ENCODE peak calls at places on chromosomes 11 and 22, in four cellular contexts. One of them, this sample, is unnamed.

GRCh38 chr11:2095198-2095520 is 44.0 kb downstream of the IGF2 start:
- DNase-seq in AG09309: no peak
- DNase-seq in HCT116: no peak
- DNase-seq in activated CD4-positive, alpha-beta T cell treated with anti-CD3 and anti-CD28 coated beads, Interleukin-2, amount 50 U/mL, for 48 hours: no peak
- DNase-seq in this sample: no peak

GRCh38 chr11:63882555-63883242 is 34.3 kb downstream of the RCOR2 start:
- DNase-seq in AG09309: no peak
- DNase-seq in HCT116: no peak
- DNase-seq in activated CD4-positive, alpha-beta T cell treated with anti-CD3 and anti-CD28 coated beads, Interleukin-2, amount 50 U/mL, for 48 hours: no peak
- DNase-seq in this sample: no peak

GRCh38 chr22:20324139-20324516 is 4.3 kb upstream of the DGCR6L start:
- DNase-seq in AG09309: no peak
- DNase-seq in HCT116: no peak
- DNase-seq in activated CD4-positive, alpha-beta T cell treated with anti-CD3 and anti-CD28 coated beads, Interleukin-2, amount 50 U/mL, for 48 hours: peak
- DNase-seq in this sample: no peak

GRCh38 chr11:127412722-127413121 is 412.2 kb upstream of the KIRREL3 start:
- DNase-seq in AG09309: no peak
- DNase-seq in HCT116: no peak
- DNase-seq in activated CD4-positive, alpha-beta T cell treated with anti-CD3 and anti-CD28 coated beads, Interleukin-2, amount 50 U/mL, for 48 hours: no peak
- DNase-seq in this sample: no peak

GRCh38 chr22:30079952-30080533 is at the start of gene HORMAD2:
- DNase-seq in AG09309: no peak
- DNase-seq in HCT116: no peak
- DNase-seq in activated CD4-positive, alpha-beta T cell treated with anti-CD3 and anti-CD28 coated beads, Interleukin-2, amount 50 U/mL, for 48 hours: no peak
- DNase-seq in this sample: no peak

GRCh38 chr11:122720482-122720881 is 65.0 kb downstream of the UBASH3B start:
- DNase-seq in AG09309: no peak
- DNase-seq in HCT116: no peak
- DNase-seq in activated CD4-positive, alpha-beta T cell treated with anti-CD3 and anti-CD28 coated beads, Interleukin-2, amount 50 U/mL, for 48 hours: no peak
- DNase-seq in this sample: peak

GRCh38 chr11:35623708-35624168 is 5.5 kb downstream of the FJX1 start:
- DNase-seq in AG09309: peak
- DNase-seq in HCT116: no peak
- DNase-seq in activated CD4-positive, alpha-beta T cell treated with anti-CD3 and anti-CD28 coated beads, Interleukin-2, amount 50 U/mL, for 48 hours: no peak
- DNase-seq in this sample: peak

GRCh38 chr22:48441553-48441850 is 1386.2 kb downstream of the BRD1 start:
- DNase-seq in AG09309: no peak
- DNase-seq in HCT116: no peak
- DNase-seq in activated CD4-positive, alpha-beta T cell treated with anti-CD3 and anti-CD28 coated beads, Interleukin-2, amount 50 U/mL, for 48 hours: no peak
- DNase-seq in this sample: no peak

GRCh38 chr11:69119170-69119569 is 36.6 kb upstream of the SMIM38 start:
- DNase-seq in AG09309: no peak
- DNase-seq in HCT116: no peak
- DNase-seq in activated CD4-positive, alpha-beta T cell treated with anti-CD3 and anti-CD28 coated beads, Interleukin-2, amount 50 U/mL, for 48 hours: no peak
- DNase-seq in this sample: no peak

GRCh38 chr11:119479685-119480275 is 56.8 kb upstream of the THY1 start:
- DNase-seq in AG09309: no peak
- DNase-seq in HCT116: no peak
- DNase-seq in activated CD4-positive, alpha-beta T cell treated with anti-CD3 and anti-CD28 coated beads, Interleukin-2, amount 50 U/mL, for 48 hours: no peak
- DNase-seq in this sample: no peak

GRCh38 chr22:48489551-48490512 is 1337.8 kb downstream of the BRD1 start:
- DNase-seq in AG09309: no peak
- DNase-seq in HCT116: no peak
- DNase-seq in activated CD4-positive, alpha-beta T cell treated with anti-CD3 and anti-CD28 coated beads, Interleukin-2, amount 50 U/mL, for 48 hours: no peak
- DNase-seq in this sample: no peak

GRCh38 chr22:46958191-46958590 is 195.7 kb downstream of the TBC1D22A start:
- DNase-seq in AG09309: no peak
- DNase-seq in HCT116: no peak
- DNase-seq in activated CD4-positive, alpha-beta T cell treated with anti-CD3 and anti-CD28 coated beads, Interleukin-2, amount 50 U/mL, for 48 hours: no peak
- DNase-seq in this sample: no peak

GRCh38 chr11:113475160-113475761 is at the start of gene DRD2:
- DNase-seq in AG09309: no peak
- DNase-seq in HCT116: no peak
- DNase-seq in activated CD4-positive, alpha-beta T cell treated with anti-CD3 and anti-CD28 coated beads, Interleukin-2, amount 50 U/mL, for 48 hours: no peak
- DNase-seq in this sample: no peak

GRCh38 chr11:40754297-40754696 is 705.2 kb downstream of the LRRC4C start:
- DNase-seq in AG09309: no peak
- DNase-seq in HCT116: no peak
- DNase-seq in activated CD4-positive, alpha-beta T cell treated with anti-CD3 and anti-CD28 coated beads, Interleukin-2, amount 50 U/mL, for 48 hours: no peak
- DNase-seq in this sample: no peak

GRCh38 chr11:72773291-72773690 is 20.6 kb downstream of the STARD10 start:
- DNase-seq in AG09309: peak
- DNase-seq in HCT116: no peak
- DNase-seq in activated CD4-positive, alpha-beta T cell treated with anti-CD3 and anti-CD28 coated beads, Interleukin-2, amount 50 U/mL, for 48 hours: no peak
- DNase-seq in this sample: no peak

GRCh38 chr11:1160231-1161101 is 2.7 kb downstream of the MUC5AC start:
- DNase-seq in AG09309: no peak
- DNase-seq in HCT116: no peak
- DNase-seq in activated CD4-positive, alpha-beta T cell treated with anti-CD3 and anti-CD28 coated beads, Interleukin-2, amount 50 U/mL, for 48 hours: no peak
- DNase-seq in this sample: no peak

GRCh38 chr11:63991558-63991957 is 5.3 kb downstream of the OTUB1 start:
- DNase-seq in AG09309: no peak
- DNase-seq in HCT116: no peak
- DNase-seq in activated CD4-positive, alpha-beta T cell treated with anti-CD3 and anti-CD28 coated beads, Interleukin-2, amount 50 U/mL, for 48 hours: no peak
- DNase-seq in this sample: no peak

GRCh38 chr11:46330154-46330886 is 16.9 kb upstream of the DGKZ start:
- DNase-seq in AG09309: no peak
- DNase-seq in HCT116: no peak
- DNase-seq in activated CD4-positive, alpha-beta T cell treated with anti-CD3 and anti-CD28 coated beads, Interleukin-2, amount 50 U/mL, for 48 hours: no peak
- DNase-seq in this sample: no peak

GRCh38 chr11:129280027-129280811 is 88.1 kb upstream of the ARHGAP32 start:
- DNase-seq in AG09309: no peak
- DNase-seq in HCT116: no peak
- DNase-seq in activated CD4-positive, alpha-beta T cell treated with anti-CD3 and anti-CD28 coated beads, Interleukin-2, amount 50 U/mL, for 48 hours: peak
- DNase-seq in this sample: no peak

GRCh38 chr11:4095509-4096230 is 1.1 kb downstream of the RRM1 start:
- DNase-seq in AG09309: peak
- DNase-seq in HCT116: no peak
- DNase-seq in activated CD4-positive, alpha-beta T cell treated with anti-CD3 and anti-CD28 coated beads, Interleukin-2, amount 50 U/mL, for 48 hours: no peak
- DNase-seq in this sample: no peak

GRCh38 chr11:95398437-95399112 is 167.6 kb upstream of the SESN3 start:
- DNase-seq in AG09309: no peak
- DNase-seq in HCT116: no peak
- DNase-seq in activated CD4-positive, alpha-beta T cell treated with anti-CD3 and anti-CD28 coated beads, Interleukin-2, amount 50 U/mL, for 48 hours: no peak
- DNase-seq in this sample: no peak

GRCh38 chr11:116052603-116053537 is 548.7 kb upstream of the CADM1 start:
- DNase-seq in AG09309: no peak
- DNase-seq in HCT116: no peak
- DNase-seq in activated CD4-positive, alpha-beta T cell treated with anti-CD3 and anti-CD28 coated beads, Interleukin-2, amount 50 U/mL, for 48 hours: no peak
- DNase-seq in this sample: no peak

GRCh38 chr11:76791861-76792260 is 8.7 kb downstream of the TSKU start:
- DNase-seq in AG09309: peak
- DNase-seq in HCT116: no peak
- DNase-seq in activated CD4-positive, alpha-beta T cell treated with anti-CD3 and anti-CD28 coated beads, Interleukin-2, amount 50 U/mL, for 48 hours: no peak
- DNase-seq in this sample: no peak

This sample was measured in keratinocyte.